ENCODE peak calls at places on chromosomes 3 and 15, in eight cellular contexts. One of them, this sample, is unnamed.

GRCh38 chr15:72271895-72272212 is 500 bp downstream of the PARP6 start:
- DNase-seq in HTR-8/SVneo: peak; percentile 45
- DNase-seq in foreskin fibroblast: peak; percentile 28
- DNase-seq in activated CD8-positive, alpha-beta T cell treated with anti-CD3 and anti-CD28 coated beads for 36 hours: no peak
- DNase-seq in NCI-H1092: peak; percentile 0
- DNase-seq in T-helper 2 cell: no peak
- DNase-seq in aorta: no peak
- DNase-seq in germinal center: no peak
- DNase-seq in this sample: peak; percentile 22

GRCh38 chr3:170196833-170197232 is 15.3 kb upstream of the PHC3 start:
- DNase-seq in HTR-8/SVneo: no peak
- DNase-seq in foreskin fibroblast: peak; percentile 19
- DNase-seq in activated CD8-positive, alpha-beta T cell treated with anti-CD3 and anti-CD28 coated beads for 36 hours: no peak
- DNase-seq in NCI-H1092: no peak
- DNase-seq in T-helper 2 cell: no peak
- DNase-seq in aorta: no peak
- DNase-seq in germinal center: no peak
- DNase-seq in this sample: no peak

GRCh38 chr3:105868450-105868744 is 415 bp downstream of the CBLB start:
- DNase-seq in HTR-8/SVneo: peak; percentile 45
- DNase-seq in foreskin fibroblast: peak; percentile 66
- DNase-seq in activated CD8-positive, alpha-beta T cell treated with anti-CD3 and anti-CD28 coated beads for 36 hours: peak; percentile 37
- DNase-seq in NCI-H1092: no peak
- DNase-seq in T-helper 2 cell: peak; percentile 9
- DNase-seq in aorta: peak; percentile 75
- DNase-seq in germinal center: peak; percentile 38
- DNase-seq in this sample: peak; percentile 53

GRCh38 chr3:122356402-122356801 is 26.6 kb downstream of the MIX23 start:
- DNase-seq in HTR-8/SVneo: peak; percentile 19
- DNase-seq in foreskin fibroblast: peak; percentile 57
- DNase-seq in activated CD8-positive, alpha-beta T cell treated with anti-CD3 and anti-CD28 coated beads for 36 hours: peak; percentile 39
- DNase-seq in NCI-H1092: peak; percentile 23
- DNase-seq in T-helper 2 cell: no peak
- DNase-seq in aorta: no peak
- DNase-seq in germinal center: no peak
- DNase-seq in this sample: peak; percentile 45

GRCh38 chr3:11288021-11288491 is 15.9 kb downstream of the ATG7 start:
- DNase-seq in HTR-8/SVneo: no peak
- DNase-seq in foreskin fibroblast: peak; percentile 53
- DNase-seq in activated CD8-positive, alpha-beta T cell treated with anti-CD3 and anti-CD28 coated beads for 36 hours: no peak
- DNase-seq in NCI-H1092: no peak
- DNase-seq in T-helper 2 cell: no peak
- DNase-seq in aorta: no peak
- DNase-seq in germinal center: no peak
- DNase-seq in this sample: peak; percentile 12

GRCh38 chr3:76131396-76132153 is 346.2 kb upstream of the ZNF717 start:
- DNase-seq in HTR-8/SVneo: peak; percentile 48
- DNase-seq in foreskin fibroblast: peak; percentile 73
- DNase-seq in activated CD8-positive, alpha-beta T cell treated with anti-CD3 and anti-CD28 coated beads for 36 hours: no peak
- DNase-seq in NCI-H1092: no peak
- DNase-seq in T-helper 2 cell: no peak
- DNase-seq in aorta: no peak
- DNase-seq in germinal center: no peak
- DNase-seq in this sample: peak; percentile 20

GRCh38 chr3:15521573-15521965 is at the start of gene COLQ:
- DNase-seq in HTR-8/SVneo: no peak
- DNase-seq in foreskin fibroblast: no peak
- DNase-seq in activated CD8-positive, alpha-beta T cell treated with anti-CD3 and anti-CD28 coated beads for 36 hours: no peak
- DNase-seq in NCI-H1092: no peak
- DNase-seq in T-helper 2 cell: no peak
- DNase-seq in aorta: no peak
- DNase-seq in germinal center: no peak
- DNase-seq in this sample: no peak

GRCh38 chr3:99172736-99173657 is 271.5 kb upstream of the DCBLD2 start:
- DNase-seq in HTR-8/SVneo: peak; percentile 31
- DNase-seq in foreskin fibroblast: peak; percentile 86
- DNase-seq in activated CD8-positive, alpha-beta T cell treated with anti-CD3 and anti-CD28 coated beads for 36 hours: peak; percentile 55
- DNase-seq in NCI-H1092: peak; percentile 14
- DNase-seq in T-helper 2 cell: no peak
- DNase-seq in aorta: peak; percentile 67
- DNase-seq in germinal center: peak; percentile 5
- DNase-seq in this sample: peak; percentile 62

GRCh38 chr15:81155375-81156218 is 21.5 kb downstream of the CFAP161 start:
- DNase-seq in HTR-8/SVneo: peak; percentile 28
- DNase-seq in foreskin fibroblast: peak; percentile 79
- DNase-seq in activated CD8-positive, alpha-beta T cell treated with anti-CD3 and anti-CD28 coated beads for 36 hours: peak; percentile 22
- DNase-seq in NCI-H1092: no peak
- DNase-seq in T-helper 2 cell: no peak
- DNase-seq in aorta: no peak
- DNase-seq in germinal center: peak; percentile 20
- DNase-seq in this sample: peak; percentile 47

GRCh38 chr3:25432191-25432720 is 4.2 kb downstream of the RARB start:
- DNase-seq in HTR-8/SVneo: no peak
- DNase-seq in foreskin fibroblast: no peak
- DNase-seq in activated CD8-positive, alpha-beta T cell treated with anti-CD3 and anti-CD28 coated beads for 36 hours: no peak
- DNase-seq in NCI-H1092: no peak
- DNase-seq in T-helper 2 cell: no peak
- DNase-seq in aorta: no peak
- DNase-seq in germinal center: no peak
- DNase-seq in this sample: no peak

GRCh38 chr3:10957976-10958749 is 34.4 kb upstream of the SLC6A1 start:
- DNase-seq in HTR-8/SVneo: peak; percentile 18
- DNase-seq in foreskin fibroblast: no peak
- DNase-seq in activated CD8-positive, alpha-beta T cell treated with anti-CD3 and anti-CD28 coated beads for 36 hours: no peak
- DNase-seq in NCI-H1092: peak; percentile 95
- DNase-seq in T-helper 2 cell: no peak
- DNase-seq in aorta: no peak
- DNase-seq in germinal center: no peak
- DNase-seq in this sample: no peak

GRCh38 chr3:78791745-78792144 is 976.1 kb downstream of the ROBO1 start:
- DNase-seq in HTR-8/SVneo: no peak
- DNase-seq in foreskin fibroblast: no peak
- DNase-seq in activated CD8-positive, alpha-beta T cell treated with anti-CD3 and anti-CD28 coated beads for 36 hours: no peak
- DNase-seq in NCI-H1092: peak; percentile 14
- DNase-seq in T-helper 2 cell: no peak
- DNase-seq in aorta: no peak
- DNase-seq in germinal center: no peak
- DNase-seq in this sample: no peak

GRCh38 chr3:64464955-64465354 is 222.8 kb downstream of the ADAMTS9 start:
- DNase-seq in HTR-8/SVneo: no peak
- DNase-seq in foreskin fibroblast: no peak
- DNase-seq in activated CD8-positive, alpha-beta T cell treated with anti-CD3 and anti-CD28 coated beads for 36 hours: no peak
- DNase-seq in NCI-H1092: no peak
- DNase-seq in T-helper 2 cell: no peak
- DNase-seq in aorta: no peak
- DNase-seq in germinal center: no peak
- DNase-seq in this sample: no peak

GRCh38 chr3:71511037-71511436 is 72.5 kb downstream of the FOXP1 start:
- DNase-seq in HTR-8/SVneo: peak; percentile 30
- DNase-seq in foreskin fibroblast: peak; percentile 46
- DNase-seq in activated CD8-positive, alpha-beta T cell treated with anti-CD3 and anti-CD28 coated beads for 36 hours: no peak
- DNase-seq in NCI-H1092: no peak
- DNase-seq in T-helper 2 cell: no peak
- DNase-seq in aorta: peak; percentile 66
- DNase-seq in germinal center: no peak
- DNase-seq in this sample: peak; percentile 81

GRCh38 chr3:99850608-99851007 is 32.9 kb downstream of the CMSS1 start:
- DNase-seq in HTR-8/SVneo: no peak
- DNase-seq in foreskin fibroblast: no peak
- DNase-seq in activated CD8-positive, alpha-beta T cell treated with anti-CD3 and anti-CD28 coated beads for 36 hours: no peak
- DNase-seq in NCI-H1092: no peak
- DNase-seq in T-helper 2 cell: no peak
- DNase-seq in aorta: no peak
- DNase-seq in germinal center: no peak
- DNase-seq in this sample: no peak

GRCh38 chr15:84400820-84401219 is 165.2 kb downstream of the GOLGA6L4 start:
- DNase-seq in HTR-8/SVneo: no peak
- DNase-seq in foreskin fibroblast: no peak
- DNase-seq in activated CD8-positive, alpha-beta T cell treated with anti-CD3 and anti-CD28 coated beads for 36 hours: no peak
- DNase-seq in NCI-H1092: no peak
- DNase-seq in T-helper 2 cell: no peak
- DNase-seq in aorta: no peak
- DNase-seq in germinal center: no peak
- DNase-seq in this sample: no peak

GRCh38 chr15:38514601-38515000 is 50.0 kb downstream of the RASGRP1 start:
- DNase-seq in HTR-8/SVneo: no peak
- DNase-seq in foreskin fibroblast: no peak
- DNase-seq in activated CD8-positive, alpha-beta T cell treated with anti-CD3 and anti-CD28 coated beads for 36 hours: no peak
- DNase-seq in NCI-H1092: no peak
- DNase-seq in T-helper 2 cell: no peak
- DNase-seq in aorta: no peak
- DNase-seq in germinal center: peak; percentile 40
- DNase-seq in this sample: no peak

GRCh38 chr3:130811552-130811951 is 64.9 kb upstream of the PIK3R4 start:
- DNase-seq in HTR-8/SVneo: no peak
- DNase-seq in foreskin fibroblast: no peak
- DNase-seq in activated CD8-positive, alpha-beta T cell treated with anti-CD3 and anti-CD28 coated beads for 36 hours: no peak
- DNase-seq in NCI-H1092: peak; percentile 93
- DNase-seq in T-helper 2 cell: no peak
- DNase-seq in aorta: no peak
- DNase-seq in germinal center: no peak
- DNase-seq in this sample: no peak

GRCh38 chr15:69914960-69915359 is 182.8 kb downstream of the TLE3 start:
- DNase-seq in HTR-8/SVneo: no peak
- DNase-seq in foreskin fibroblast: no peak
- DNase-seq in activated CD8-positive, alpha-beta T cell treated with anti-CD3 and anti-CD28 coated beads for 36 hours: no peak
- DNase-seq in NCI-H1092: no peak
- DNase-seq in T-helper 2 cell: no peak
- DNase-seq in aorta: no peak
- DNase-seq in germinal center: no peak
- DNase-seq in this sample: no peak

GRCh38 chr3:158103956-158104338 is 2.3 kb downstream of the SHOX2 start:
- DNase-seq in HTR-8/SVneo: no peak
- DNase-seq in foreskin fibroblast: peak; percentile 65
- DNase-seq in activated CD8-positive, alpha-beta T cell treated with anti-CD3 and anti-CD28 coated beads for 36 hours: no peak
- DNase-seq in NCI-H1092: no peak
- DNase-seq in T-helper 2 cell: no peak
- DNase-seq in aorta: no peak
- DNase-seq in germinal center: no peak
- DNase-seq in this sample: no peak

GRCh38 chr3:151135548-151136337 is 50.3 kb downstream of the MED12L start:
- DNase-seq in HTR-8/SVneo: no peak
- DNase-seq in foreskin fibroblast: no peak
- DNase-seq in activated CD8-positive, alpha-beta T cell treated with anti-CD3 and anti-CD28 coated beads for 36 hours: peak; percentile 77
- DNase-seq in NCI-H1092: no peak
- DNase-seq in T-helper 2 cell: no peak
- DNase-seq in aorta: no peak
- DNase-seq in germinal center: no peak
- DNase-seq in this sample: no peak

GRCh38 chr3:141544697-141545096 is 57.9 kb downstream of the RASA2 start:
- DNase-seq in HTR-8/SVneo: no peak
- DNase-seq in foreskin fibroblast: no peak
- DNase-seq in activated CD8-positive, alpha-beta T cell treated with anti-CD3 and anti-CD28 coated beads for 36 hours: no peak
- DNase-seq in NCI-H1092: no peak
- DNase-seq in T-helper 2 cell: no peak
- DNase-seq in aorta: no peak
- DNase-seq in germinal center: no peak
- DNase-seq in this sample: no peak

GRCh38 chr15:82933576-82933975 is 18.9 kb downstream of the HOMER2 start:
- DNase-seq in HTR-8/SVneo: no peak
- DNase-seq in foreskin fibroblast: no peak
- DNase-seq in activated CD8-positive, alpha-beta T cell treated with anti-CD3 and anti-CD28 coated beads for 36 hours: peak; percentile 37
- DNase-seq in NCI-H1092: no peak
- DNase-seq in T-helper 2 cell: no peak
- DNase-seq in aorta: no peak
- DNase-seq in germinal center: no peak
- DNase-seq in this sample: no peak

GRCh38 chr15:88563638-88564037 is 17.2 kb upstream of the DET1 start:
- DNase-seq in HTR-8/SVneo: no peak
- DNase-seq in foreskin fibroblast: peak; percentile 8
- DNase-seq in activated CD8-positive, alpha-beta T cell treated with anti-CD3 and anti-CD28 coated beads for 36 hours: no peak
- DNase-seq in NCI-H1092: no peak
- DNase-seq in T-helper 2 cell: no peak
- DNase-seq in aorta: no peak
- DNase-seq in germinal center: no peak
- DNase-seq in this sample: no peak

GRCh38 chr15:68425428-68426060 is 6.4 kb downstream of the ITGA11 start:
- DNase-seq in HTR-8/SVneo: no peak
- DNase-seq in foreskin fibroblast: peak; percentile 71
- DNase-seq in activated CD8-positive, alpha-beta T cell treated with anti-CD3 and anti-CD28 coated beads for 36 hours: no peak
- DNase-seq in NCI-H1092: no peak
- DNase-seq in T-helper 2 cell: no peak
- DNase-seq in aorta: no peak
- DNase-seq in germinal center: no peak
- DNase-seq in this sample: no peak

GRCh38 chr3:46524832-46525231 is 27.1 kb downstream of the RTP3 start:
- DNase-seq in HTR-8/SVneo: no peak
- DNase-seq in foreskin fibroblast: no peak
- DNase-seq in activated CD8-positive, alpha-beta T cell treated with anti-CD3 and anti-CD28 coated beads for 36 hours: no peak
- DNase-seq in NCI-H1092: no peak
- DNase-seq in T-helper 2 cell: no peak
- DNase-seq in aorta: no peak
- DNase-seq in germinal center: no peak
- DNase-seq in this sample: no peak

GRCh38 chr15:90648137-90649070 is 68.7 kb upstream of the BLM start:
- DNase-seq in HTR-8/SVneo: peak; percentile 69
- DNase-seq in foreskin fibroblast: peak; percentile 82
- DNase-seq in activated CD8-positive, alpha-beta T cell treated with anti-CD3 and anti-CD28 coated beads for 36 hours: peak; percentile 89
- DNase-seq in NCI-H1092: peak; percentile 34
- DNase-seq in T-helper 2 cell: peak; percentile 28
- DNase-seq in aorta: peak; percentile 90
- DNase-seq in germinal center: peak; percentile 76
- DNase-seq in this sample: peak; percentile 59

GRCh38 chr3:119098620-119099222 is 47.2 kb upstream of the TEX55 start:
- DNase-seq in HTR-8/SVneo: peak; percentile 31
- DNase-seq in foreskin fibroblast: peak; percentile 63
- DNase-seq in activated CD8-positive, alpha-beta T cell treated with anti-CD3 and anti-CD28 coated beads for 36 hours: peak; percentile 3
- DNase-seq in NCI-H1092: peak; percentile 28
- DNase-seq in T-helper 2 cell: no peak
- DNase-seq in aorta: no peak
- DNase-seq in germinal center: peak; percentile 6
- DNase-seq in this sample: peak; percentile 37

GRCh38 chr3:188631291-188632010 is 477.5 kb downstream of the LPP start:
- DNase-seq in HTR-8/SVneo: no peak
- DNase-seq in foreskin fibroblast: peak; percentile 92
- DNase-seq in activated CD8-positive, alpha-beta T cell treated with anti-CD3 and anti-CD28 coated beads for 36 hours: no peak
- DNase-seq in NCI-H1092: no peak
- DNase-seq in T-helper 2 cell: no peak
- DNase-seq in aorta: no peak
- DNase-seq in germinal center: no peak
- DNase-seq in this sample: no peak

GRCh38 chr3:113501597-113501996 is 13.4 kb downstream of the SPICE1 start:
- DNase-seq in HTR-8/SVneo: no peak
- DNase-seq in foreskin fibroblast: no peak
- DNase-seq in activated CD8-positive, alpha-beta T cell treated with anti-CD3 and anti-CD28 coated beads for 36 hours: no peak
- DNase-seq in NCI-H1092: no peak
- DNase-seq in T-helper 2 cell: no peak
- DNase-seq in aorta: no peak
- DNase-seq in germinal center: no peak
- DNase-seq in this sample: no peak

GRCh38 chr3:110968076-110968475 is 103.5 kb upstream of the NECTIN3 start:
- DNase-seq in HTR-8/SVneo: no peak
- DNase-seq in foreskin fibroblast: no peak
- DNase-seq in activated CD8-positive, alpha-beta T cell treated with anti-CD3 and anti-CD28 coated beads for 36 hours: no peak
- DNase-seq in NCI-H1092: no peak
- DNase-seq in T-helper 2 cell: no peak
- DNase-seq in aorta: no peak
- DNase-seq in germinal center: no peak
- DNase-seq in this sample: no peak

GRCh38 chr3:157239082-157239704 is 79.2 kb upstream of the CCNL1 start:
- DNase-seq in HTR-8/SVneo: peak; percentile 38
- DNase-seq in foreskin fibroblast: peak; percentile 67
- DNase-seq in activated CD8-positive, alpha-beta T cell treated with anti-CD3 and anti-CD28 coated beads for 36 hours: peak; percentile 89
- DNase-seq in NCI-H1092: peak; percentile 36
- DNase-seq in T-helper 2 cell: peak; percentile 64
- DNase-seq in aorta: peak; percentile 70
- DNase-seq in germinal center: peak; percentile 65
- DNase-seq in this sample: peak; percentile 54

This sample was measured in ACHN.